ENCODE peak calls at places on chromosomes 16 and 17, in five cellular contexts. One of them, this sample, is unnamed.

GRCh38 chr17:37239690-37240344 is 136.0 kb upstream of the C17orf78 start:
- DNase-seq in A549: peak
- DNase-seq in HepG2: peak
- DNase-seq in K562: peak
- DNase-seq in GM12878: no peak
- DNase-seq in this sample: no peak

GRCh38 chr16:14628806-14629611 is 1.1 kb downstream of the PARN start:
- DNase-seq in HepG2: no peak
- DNase-seq in A549: no peak
- DNase-seq in GM12878: no peak
- DNase-seq in K562: peak
- DNase-seq in this sample: no peak

GRCh38 chr17:79617740-79618382 is 7.0 kb upstream of the RBFOX3 start:
- DNase-seq in A549: no peak
- DNase-seq in K562: no peak
- DNase-seq in HepG2: no peak
- DNase-seq in GM12878: no peak
- DNase-seq in this sample: no peak

GRCh38 chr17:3594056-3594810 is 15.0 kb downstream of the TRPV1 start:
- DNase-seq in A549: no peak
- DNase-seq in HepG2: no peak
- DNase-seq in K562: no peak
- DNase-seq in GM12878: no peak
- DNase-seq in this sample: no peak

GRCh38 chr16:28985611-28986041 is 774 bp downstream of the LAT start:
- DNase-seq in HepG2: no peak
- DNase-seq in GM12878: no peak
- DNase-seq in K562: no peak
- DNase-seq in A549: no peak
- DNase-seq in this sample: no peak

GRCh38 chr17:47978324-47978723 is 7.4 kb downstream of the CDK5RAP3 start:
- DNase-seq in A549: peak
- DNase-seq in K562: peak
- DNase-seq in HepG2: peak
- DNase-seq in GM12878: no peak
- DNase-seq in this sample: peak

GRCh38 chr16:88884569-88885271 is 18.3 kb upstream of the PABPN1L start:
- DNase-seq in A549: no peak
- DNase-seq in K562: no peak
- DNase-seq in GM12878: no peak
- DNase-seq in HepG2: no peak
- DNase-seq in this sample: no peak

GRCh38 chr17:73066148-73066884 is 26.2 kb downstream of the SLC39A11 start:
- DNase-seq in HepG2: no peak
- DNase-seq in GM12878: no peak
- DNase-seq in A549: no peak
- DNase-seq in K562: no peak
- DNase-seq in this sample: no peak

GRCh38 chr16:89324056-89325010 is 106.8 kb downstream of the ZNF778 start:
- DNase-seq in HepG2: no peak
- DNase-seq in K562: no peak
- DNase-seq in A549: no peak
- DNase-seq in GM12878: peak
- DNase-seq in this sample: peak

GRCh38 chr17:27473748-27474609 is 17.7 kb downstream of the KSR1 start:
- DNase-seq in HepG2: no peak
- DNase-seq in GM12878: peak
- DNase-seq in A549: no peak
- DNase-seq in K562: peak
- DNase-seq in this sample: no peak

GRCh38 chr16:65497571-65497970 is 375.7 kb upstream of the CDH11 start:
- DNase-seq in HepG2: no peak
- DNase-seq in K562: no peak
- DNase-seq in A549: no peak
- DNase-seq in GM12878: no peak
- DNase-seq in this sample: no peak

GRCh38 chr17:40552806-40553693 is 12.2 kb downstream of the CCR7 start:
- DNase-seq in K562: no peak
- DNase-seq in GM12878: no peak
- DNase-seq in A549: no peak
- DNase-seq in HepG2: no peak
- DNase-seq in this sample: peak

GRCh38 chr16:86733526-86734254 is 155.3 kb downstream of the FOXL1 start:
- DNase-seq in GM12878: no peak
- DNase-seq in K562: no peak
- DNase-seq in A549: no peak
- DNase-seq in HepG2: no peak
- DNase-seq in this sample: peak

GRCh38 chr17:3256575-3256974 is 41.6 kb downstream of the OR3A1 start:
- DNase-seq in K562: no peak
- DNase-seq in GM12878: no peak
- DNase-seq in HepG2: no peak
- DNase-seq in A549: no peak
- DNase-seq in this sample: no peak

GRCh38 chr17:32928527-32929287 is 754 bp downstream of the TMEM98 start:
- DNase-seq in A549: no peak
- DNase-seq in K562: no peak
- DNase-seq in GM12878: no peak
- DNase-seq in HepG2: no peak
- DNase-seq in this sample: no peak

GRCh38 chr16:2166263-2167080 is 10.9 kb downstream of the TRAF7 start:
- DNase-seq in HepG2: no peak
- DNase-seq in K562: no peak
- DNase-seq in A549: no peak
- DNase-seq in GM12878: no peak
- DNase-seq in this sample: no peak

GRCh38 chr17:40618754-40619625 is 28.6 kb downstream of the SMARCE1 start:
- DNase-seq in HepG2: peak
- DNase-seq in GM12878: no peak
- DNase-seq in K562: no peak
- DNase-seq in A549: no peak
- DNase-seq in this sample: no peak

GRCh38 chr17:5883775-5884665 is 186.2 kb upstream of the WSCD1 start:
- DNase-seq in GM12878: no peak
- DNase-seq in HepG2: no peak
- DNase-seq in A549: no peak
- DNase-seq in K562: no peak
- DNase-seq in this sample: no peak

GRCh38 chr17:11880714-11881113 is 116.6 kb downstream of the ZNF18 start:
- DNase-seq in GM12878: no peak
- DNase-seq in A549: peak
- DNase-seq in HepG2: peak
- DNase-seq in K562: peak
- DNase-seq in this sample: no peak

DNA sequence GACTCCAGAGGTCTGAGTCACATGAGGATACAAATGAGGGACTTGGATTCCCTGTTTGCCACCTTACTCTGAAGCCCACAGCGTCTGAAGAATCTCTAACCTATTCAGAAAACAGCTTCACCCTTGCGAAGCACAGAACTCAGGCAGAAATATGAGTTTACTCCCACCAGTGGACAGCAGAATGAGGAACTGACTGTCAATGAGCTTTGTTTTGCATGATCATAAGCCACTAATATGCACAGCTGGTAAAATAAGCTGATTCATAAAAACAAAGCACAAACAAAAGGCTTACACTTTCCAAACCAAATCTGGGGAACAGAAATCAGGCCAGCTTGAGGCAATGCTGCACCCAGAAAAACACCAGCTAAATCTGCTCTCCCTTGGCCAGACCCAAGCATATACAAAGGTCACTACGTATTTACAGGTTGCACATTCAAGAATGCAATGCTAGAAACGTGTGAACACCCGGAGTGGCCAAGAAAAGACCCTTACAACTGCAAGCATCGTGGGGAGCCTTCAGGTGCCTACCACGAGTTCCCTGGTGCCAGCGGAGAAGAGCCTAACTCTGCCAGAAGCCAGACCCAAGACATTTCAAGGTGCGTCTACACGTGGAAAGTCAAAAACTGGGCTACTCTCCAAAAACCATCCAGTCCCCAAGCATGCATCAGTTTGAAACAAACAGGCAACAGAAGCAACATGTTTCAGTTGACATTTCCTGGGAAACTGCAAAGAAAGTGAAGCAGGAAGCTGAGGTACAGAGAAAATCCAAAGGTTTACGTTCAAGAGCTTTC is 207.1 kb downstream of the ZFHX3 start:
- DNase-seq in A549: no peak
- DNase-seq in HepG2: no peak
- DNase-seq in K562: no peak
- DNase-seq in GM12878: no peak
- DNase-seq in this sample: no peak
- TF ChIP-seq ESRRA in A549: no peak
- TF ChIP-seq ESRRA in HepG2: no peak
- TF ChIP-seq ESRRA in K562: no peak
- TF ChIP-seq ESRRA in GM12878: no peak
- TF ChIP-seq ESRRA in this sample: no peak

DNA sequence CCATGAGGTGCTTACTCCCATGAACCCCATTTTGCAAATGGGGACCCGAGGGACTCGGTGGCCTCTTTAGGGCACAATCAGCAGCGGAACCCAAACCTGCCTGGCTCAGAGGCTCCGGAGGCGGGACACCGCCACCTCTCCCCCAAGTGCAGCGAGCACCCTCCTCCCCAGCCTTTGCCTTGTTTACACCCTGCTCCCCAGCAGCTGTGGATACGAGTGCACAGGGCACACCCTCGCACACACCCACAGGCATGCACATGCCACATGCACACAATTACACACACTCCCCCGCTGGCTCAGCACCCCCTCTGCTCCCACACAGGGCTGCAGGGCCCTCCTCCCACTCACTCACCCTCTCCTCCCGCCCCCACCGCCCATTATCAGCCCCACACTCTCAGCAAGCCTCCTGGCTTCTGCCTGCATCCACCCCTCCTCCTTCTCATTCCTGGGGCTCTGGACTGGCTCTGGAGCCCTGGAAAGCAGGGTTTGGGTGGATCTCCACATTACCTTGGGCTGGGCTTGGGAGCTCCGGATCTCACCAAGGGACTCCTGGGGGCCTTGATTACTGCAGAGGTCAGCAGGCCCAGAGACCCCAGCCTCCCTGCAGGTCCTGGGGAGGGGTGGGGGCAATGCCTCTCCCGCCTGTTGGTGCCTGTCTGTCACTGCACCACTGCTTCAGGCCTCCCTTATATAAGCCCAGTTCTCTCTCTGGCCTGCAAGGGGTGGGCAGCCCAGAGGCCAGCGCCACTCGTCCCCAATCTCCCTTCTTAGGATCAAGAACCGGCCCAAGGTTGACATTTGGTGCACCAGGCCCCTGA is 6.4 kb downstream of the PDK2 start:
- DNase-seq in HepG2: no peak
- DNase-seq in K562: peak
- DNase-seq in A549: no peak
- DNase-seq in GM12878: no peak
- DNase-seq in this sample: no peak
- TF ChIP-seq ESRRA in HepG2: no peak
- TF ChIP-seq ESRRA in K562: no peak
- TF ChIP-seq ESRRA in A549: no peak
- TF ChIP-seq ESRRA in GM12878: no peak
- TF ChIP-seq ESRRA in this sample: no peak

GRCh38 chr16:1099224-1100083 is 3.4 kb upstream of the C1QTNF8 start:
- DNase-seq in A549: no peak
- DNase-seq in K562: no peak
- DNase-seq in GM12878: no peak
- DNase-seq in HepG2: no peak
- DNase-seq in this sample: no peak
- TF ChIP-seq ESRRA in A549: no peak
- TF ChIP-seq ESRRA in K562: no peak
- TF ChIP-seq ESRRA in GM12878: no peak
- TF ChIP-seq ESRRA in HepG2: no peak
- TF ChIP-seq ESRRA in this sample: no peak

GRCh38 chr16:53166099-53166498 is 111.3 kb downstream of the CHD9 start:
- DNase-seq in K562: no peak
- DNase-seq in HepG2: no peak
- DNase-seq in A549: no peak
- DNase-seq in GM12878: no peak
- DNase-seq in this sample: no peak
- TF ChIP-seq ESRRA in K562: no peak
- TF ChIP-seq ESRRA in HepG2: no peak
- TF ChIP-seq ESRRA in A549: no peak
- TF ChIP-seq ESRRA in GM12878: no peak
- TF ChIP-seq ESRRA in this sample: no peak

GRCh38 chr17:8121531-8122390 is 2.1 kb downstream of the HES7 start:
- DNase-seq in GM12878: no peak
- DNase-seq in K562: peak
- DNase-seq in A549: peak
- DNase-seq in HepG2: no peak
- DNase-seq in this sample: peak
- TF ChIP-seq ESRRA in GM12878: no peak
- TF ChIP-seq ESRRA in K562: no peak
- TF ChIP-seq ESRRA in A549: no peak
- TF ChIP-seq ESRRA in HepG2: peak
- TF ChIP-seq ESRRA in this sample: no peak

GRCh38 chr16:15686287-15686686 is 36.2 kb downstream of the NDE1 start:
- DNase-seq in HepG2: no peak
- DNase-seq in GM12878: no peak
- DNase-seq in K562: no peak
- DNase-seq in A549: no peak
- DNase-seq in this sample: no peak

GRCh38 chr16:15694499-15694898 is 44.5 kb downstream of the NDE1 start:
- DNase-seq in A549: no peak
- DNase-seq in HepG2: no peak
- DNase-seq in K562: no peak
- DNase-seq in GM12878: no peak
- DNase-seq in this sample: no peak

GRCh38 chr16:15690296-15690695 is 40.3 kb downstream of the NDE1 start:
- DNase-seq in GM12878: no peak
- DNase-seq in HepG2: no peak
- DNase-seq in A549: no peak
- DNase-seq in K562: no peak
- DNase-seq in this sample: no peak

GRCh38 chr16:15691046-15691445 is 41.0 kb downstream of the NDE1 start:
- DNase-seq in K562: no peak
- DNase-seq in A549: no peak
- DNase-seq in GM12878: no peak
- DNase-seq in HepG2: no peak
- DNase-seq in this sample: no peak

DNA sequence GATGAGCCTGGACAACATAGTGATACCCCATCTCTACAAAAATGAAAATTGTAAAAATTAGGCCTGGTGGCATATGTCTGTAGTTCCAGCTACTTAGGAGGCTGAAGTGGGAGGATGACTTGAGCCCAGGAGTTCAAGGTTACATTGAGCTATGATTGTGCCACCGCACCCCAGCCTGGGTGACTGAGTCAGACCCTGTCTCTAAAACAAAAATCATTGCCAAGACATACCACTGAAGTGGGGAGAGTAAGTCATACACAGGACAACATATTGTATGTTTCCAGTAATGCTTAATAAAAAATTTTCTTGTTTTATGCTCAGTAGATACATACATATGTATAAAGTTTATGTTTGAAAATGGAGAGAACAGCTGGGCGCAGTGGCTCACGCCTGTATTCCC is 39.2 kb downstream of the NDE1 start:
- DNase-seq in K562: no peak
- DNase-seq in GM12878: no peak
- DNase-seq in HepG2: no peak
- DNase-seq in A549: no peak
- DNase-seq in this sample: no peak
- TF ChIP-seq ESRRA in K562: no peak
- TF ChIP-seq ESRRA in GM12878: no peak
- TF ChIP-seq ESRRA in HepG2: no peak
- TF ChIP-seq ESRRA in A549: no peak
- TF ChIP-seq ESRRA in this sample: no peak